ENCODE peak calls at places on chromosome 21, in seven cellular contexts. A is left cardiac atrium, F is amniotic stem cell, W is endothelial cell, U is EH, Z is NCI-H2081, V is ELR. N is an unnamed sample.

GRCh38 chr21:32190491-32191144 is 88.2 kb downstream of the MIS18A start:
- DNase-seq in A (no peak), F (no peak), W (no peak), U (no peak), Z (peak), V (no peak), N (no peak)

GRCh38 chr21:35212393-35213127 is 163.5 kb upstream of the RUNX1 start:
- DNase-seq in A (no peak), F (no peak), W (no peak), U (peak), Z (no peak), V (peak), N (no peak)

GRCh38 chr21:46255166-46255565 is 26.6 kb upstream of the LSS start:
- DNase-seq in A (no peak), F (no peak), W (no peak), U (no peak), Z (no peak), V (no peak), N (no peak)

GRCh38 chr21:36156815-36157670 is at the start of gene DOP1B:
- DNase-seq in A (peak), F (no peak), W (no peak), U (no peak), Z (peak), V (no peak), N (no peak)

GRCh38 chr21:29342394-29342957 is 43.8 kb downstream of the BACH1 start:
- DNase-seq in A (peak), F (no peak), W (no peak), U (peak), Z (no peak), V (peak), N (no peak)

GRCh38 chr21:45383615-45384201 is 21.3 kb upstream of the COL18A1 start:
- DNase-seq in A (peak), F (no peak), W (no peak), U (no peak), Z (no peak), V (no peak), N (no peak)

GRCh38 chr21:41783476-41784150 is 16.8 kb upstream of the RIPK4 start:
- DNase-seq in A (no peak), F (no peak), W (no peak), U (peak), Z (peak), V (peak), N (no peak)

GRCh38 chr21:33078907-33079582 is 9.1 kb downstream of the OLIG1 start:
- DNase-seq in A (no peak), F (no peak), W (no peak), U (peak), Z (no peak), V (peak), N (no peak)

GRCh38 chr21:30695956-30696355 is 22.6 kb downstream of the KRTAP21-3 start:
- DNase-seq in A (no peak), F (no peak), W (no peak), U (no peak), Z (no peak), V (no peak), N (no peak)

GRCh38 chr21:33492571-33492970 is 1.1 kb upstream of the DNAJC28 start:
- DNase-seq in A (no peak), F (no peak), W (no peak), U (peak), Z (no peak), V (peak), N (no peak)

GRCh38 chr21:36437745-36438128 is 42.2 kb downstream of the CLDN14 start:
- DNase-seq in A (peak), F (no peak), W (no peak), U (peak), Z (no peak), V (peak), N (no peak)

GRCh38 chr21:40333731-40334130 is 466.5 kb downstream of the PCP4 start:
- DNase-seq in A (no peak), F (no peak), W (no peak), U (no peak), Z (peak), V (no peak), N (no peak)

GRCh38 chr21:44940116-44940631 is 345 bp downstream of the SLX9 start:
- DNase-seq in A (no peak), F (no peak), W (no peak), U (peak), Z (no peak), V (peak), N (no peak)

GRCh38 chr21:39610705-39611104 is 2.0 kb upstream of the B3GALT5 start:
- DNase-seq in A (no peak), F (no peak), W (no peak), U (no peak), Z (no peak), V (no peak), N (peak)

GRCh38 chr21:42671778-42672593 is 18.6 kb downstream of the PDE9A start:
- DNase-seq in A (no peak), F (no peak), W (no peak), U (no peak), Z (peak), V (peak), N (no peak)

GRCh38 chr21:22076471-22076870 is 1078.3 kb downstream of the NCAM2 start:
- DNase-seq in A (no peak), F (no peak), W (no peak), U (no peak), Z (no peak), V (no peak), N (peak)

GRCh38 chr21:32558131-32558530 is 27.2 kb downstream of the TCP10L start:
- DNase-seq in A (no peak), F (no peak), W (no peak), U (no peak), Z (no peak), V (no peak), N (no peak)

GRCh38 chr21:37225440-37225839 is 41.7 kb downstream of the VPS26C start:
- DNase-seq in A (no peak), F (no peak), W (no peak), U (no peak), Z (no peak), V (no peak), N (no peak)

GRCh38 chr21:36461277-36461917 is 18.5 kb downstream of the CLDN14 start:
- DNase-seq in A (no peak), F (no peak), W (no peak), U (no peak), Z (no peak), V (no peak), N (no peak)

N was measured in NT2/D1.